ENCODE peak calls at places on chromosomes 2 and 18, in seven cellular contexts. F, T, U, E, X, Q and W are unnamed samples.

GRCh38 chr18:79797518-79798345 is at the start of gene KCNG2:
- DNase-seq in F (no peak), T (peak; percentile 78), U (no peak), E (no peak), X (no peak), Q (no peak), W (no peak)

GRCh38 chr2:241373449-241373848 is 17.4 kb downstream of the FARP2 start:
- DNase-seq in F (no peak), T (no peak), U (no peak), E (no peak), X (no peak), Q (no peak), W (no peak)

GRCh38 chr2:229650886-229651285 is 63.5 kb downstream of the DNER start:
- DNase-seq in F (no peak), T (no peak), U (no peak), E (no peak), X (no peak), Q (no peak), W (no peak)

GRCh38 chr2:198534756-198535155 is 730.4 kb downstream of the PLCL1 start:
- DNase-seq in F (no peak), T (no peak), U (no peak), E (no peak), X (no peak), Q (no peak), W (no peak)

GRCh38 chr2:101823347-101823791 is 125.9 kb downstream of the MAP4K4 start:
- DNase-seq in F (peak; percentile 82), T (peak; percentile 72), U (no peak), E (peak; percentile 82), X (no peak), Q (peak; percentile 71), W (peak; percentile 16)

GRCh38 chr18:74901347-74902169 is 303.9 kb downstream of the ZNF407 start:
- DNase-seq in F (peak; percentile 17), T (no peak), U (no peak), E (peak; percentile 4), X (no peak), Q (no peak), W (no peak)

GRCh38 chr2:113240915-113241911 is 37.5 kb downstream of the PAX8 start:
- DNase-seq in F (peak; percentile 99), T (no peak), U (peak; percentile 99), E (peak; percentile 70), X (no peak), Q (peak; percentile 90), W (peak; percentile 97)

GRCh38 chr2:40165503-40165867 is 286.4 kb downstream of the SLC8A1 start:
- DNase-seq in F (peak; percentile 11), T (no peak), U (no peak), E (no peak), X (no peak), Q (no peak), W (no peak)

GRCh38 chr2:238114331-238114841 is 14.2 kb downstream of the ESPNL start:
- DNase-seq in F (no peak), T (no peak), U (no peak), E (peak; percentile 54), X (no peak), Q (no peak), W (no peak)

GRCh38 chr2:151771599-151772358 is 37.5 kb upstream of the NEB start:
- DNase-seq in F (peak; percentile 94), T (no peak), U (no peak), E (no peak), X (peak; percentile 79), Q (no peak), W (no peak)

GRCh38 chr18:2971741-2972552 is 41.0 kb downstream of the LPIN2 start:
- DNase-seq in F (no peak), T (no peak), U (no peak), E (no peak), X (peak; percentile 90), Q (no peak), W (no peak)

GRCh38 chr2:214477305-214477704 is 66.5 kb downstream of the VWC2L start:
- DNase-seq in F (no peak), T (no peak), U (no peak), E (no peak), X (no peak), Q (no peak), W (no peak)

GRCh38 chr2:160052524-160052923 is 9.9 kb downstream of the PLA2R1 start:
- DNase-seq in F (no peak), T (no peak), U (no peak), E (no peak), X (no peak), Q (no peak), W (no peak)

GRCh38 chr2:31986906-31987305 is 23.9 kb downstream of the MEMO1 start:
- DNase-seq in F (no peak), T (no peak), U (no peak), E (no peak), X (no peak), Q (peak; percentile 35), W (no peak)

GRCh38 chr2:106885981-106886915 is at the start of gene ST6GAL2:
- DNase-seq in F (no peak), T (peak; percentile 77), U (peak; percentile 18), E (no peak), X (no peak), Q (no peak), W (no peak)

GRCh38 chr2:85583667-85584353 is 421 bp upstream of the VAMP5 start:
- DNase-seq in F (no peak), T (no peak), U (no peak), E (no peak), X (no peak), Q (peak; percentile 73), W (no peak)

GRCh38 chr2:220335591-220335915 is 708.1 kb downstream of the SLC4A3 start:
- DNase-seq in F (no peak), T (no peak), U (no peak), E (no peak), X (no peak), Q (no peak), W (no peak)

GRCh38 chr2:11044201-11044600 is 111.1 kb upstream of the SLC66A3 start:
- DNase-seq in F (no peak), T (peak; percentile 11), U (no peak), E (no peak), X (no peak), Q (no peak), W (no peak)

GRCh38 chr2:23385748-23386421 is 906 bp downstream of the KLHL29 start:
- DNase-seq in F (no peak), T (no peak), U (peak; percentile 65), E (no peak), X (no peak), Q (no peak), W (no peak)

GRCh38 chr2:101699191-101699938 is 1.9 kb downstream of the MAP4K4 start:
- DNase-seq in F (no peak), T (no peak), U (no peak), E (no peak), X (no peak), Q (no peak), W (no peak)

GRCh38 chr2:46036929-46037328 is 260.3 kb upstream of the EPAS1 start:
- DNase-seq in F (peak; percentile 32), T (no peak), U (no peak), E (no peak), X (no peak), Q (no peak), W (no peak)

GRCh38 chr2:33521791-33522281 is 45.4 kb downstream of the RASGRP3 start:
- DNase-seq in F (no peak), T (no peak), U (no peak), E (no peak), X (no peak), Q (no peak), W (no peak)

DNA sequence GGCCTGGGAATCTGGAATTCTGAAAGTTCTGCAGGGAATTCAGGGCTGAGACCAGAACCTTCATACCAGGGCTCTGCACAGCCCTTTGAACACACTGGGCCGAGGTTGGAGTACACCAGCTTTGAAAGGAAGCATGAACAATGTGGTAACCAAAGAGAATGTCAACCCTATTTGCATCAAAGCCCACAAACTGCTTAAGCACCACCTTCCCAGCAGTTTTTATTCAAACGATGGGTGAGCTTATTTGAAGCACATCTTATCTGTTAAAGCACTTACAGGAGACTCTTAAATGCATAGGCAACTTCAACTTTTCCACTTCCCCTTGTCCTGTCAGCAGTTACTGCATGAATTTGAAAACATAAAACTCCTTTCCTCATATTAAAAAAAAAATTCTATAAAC is 96.6 kb downstream of the TXNL1 start:
- DNase-seq in F (no peak), T (no peak), U (no peak), E (no peak), X (no peak), Q (no peak), W (no peak)
- TF ChIP-seq CEBPB in F (no peak), T (no peak), U (no peak), E (no peak), X (no peak), Q (no peak), W (no peak)

GRCh38 chr2:206561962-206562361 is 80.3 kb upstream of the FAM237A start:
- DNase-seq in F (peak; percentile 22), T (no peak), U (no peak), E (no peak), X (no peak), Q (no peak), W (no peak)

GRCh38 chr2:206555721-206556120 is 86.6 kb upstream of the FAM237A start:
- DNase-seq in F (peak; percentile 52), T (no peak), U (no peak), E (no peak), X (no peak), Q (no peak), W (no peak)

GRCh38 chr2:206556357-206556949 is 85.8 kb upstream of the FAM237A start:
- DNase-seq in F (peak; percentile 58), T (no peak), U (peak; percentile 5), E (peak; percentile 33), X (no peak), Q (peak; percentile 25), W (peak; percentile 48)

GRCh38 chr2:206562375-206562774 is 79.9 kb upstream of the FAM237A start:
- DNase-seq in F (peak; percentile 53), T (no peak), U (no peak), E (no peak), X (no peak), Q (no peak), W (no peak)

GRCh38 chr2:206558492-206558891 is 83.8 kb upstream of the FAM237A start:
- DNase-seq in F (peak; percentile 20), T (no peak), U (no peak), E (no peak), X (no peak), Q (no peak), W (no peak)
- TF ChIP-seq CEBPB in F (no peak), T (no peak), U (no peak), E (no peak), X (no peak), Q (peak; percentile 10), W (no peak)

GRCh38 chr18:11260963-11261441 is 111.6 kb upstream of the PIEZO2 start:
- DNase-seq in F (no peak), T (no peak), U (no peak), E (no peak), X (no peak), Q (no peak), W (no peak)
- TF ChIP-seq CEBPB in F (no peak), T (no peak), U (no peak), E (no peak), X (no peak), Q (no peak), W (no peak)

GRCh38 chr2:226213717-226214116 is 585.9 kb downstream of the IRS1 start:
- DNase-seq in F (peak; percentile 88), T (no peak), U (no peak), E (no peak), X (no peak), Q (no peak), W (no peak)

GRCh38 chr2:226207671-226208070 is 591.9 kb downstream of the IRS1 start:
- DNase-seq in F (no peak), T (no peak), U (no peak), E (no peak), X (no peak), Q (no peak), W (peak; percentile 59)

GRCh38 chr2:226211439-226211838 is 588.2 kb downstream of the IRS1 start:
- DNase-seq in F (peak; percentile 63), T (no peak), U (no peak), E (no peak), X (no peak), Q (no peak), W (peak; percentile 45)

GRCh38 chr2:226208726-226209125 is 590.9 kb downstream of the IRS1 start:
- DNase-seq in F (peak; percentile 68), T (no peak), U (no peak), E (no peak), X (no peak), Q (no peak), W (no peak)
- TF ChIP-seq CEBPB in F (no peak), T (no peak), U (no peak), E (no peak), X (no peak), Q (no peak), W (peak; percentile 36)